ENCODE peak calls at places on chromosome 16, in six cellular contexts. M is left cardiac atrium; S is EH; K is T-helper 17 cell; D is stimulated activated CD8-positive, alpha-beta memory T cell treated with anti-CD3 and anti-CD28 coated beads, Interleukin-12 subunit alpha, Interleukin-12 subunit beta, amount 100 ng/mL, for 4 hours; R is NCI-H2081. L is an unnamed sample.

GRCh38 chr16:51003850-51004566 is 147.1 kb downstream of the SALL1 start:
- DNase-seq in M (no peak), S (no peak), K (no peak), D (no peak), R (no peak), L (no peak)

GRCh38 chr16:88482630-88483391 is 29.7 kb downstream of the ZFPM1 start:
- DNase-seq in M (no peak), S (no peak), K (no peak), D (no peak), R (peak; percentile 59), L (no peak)

GRCh38 chr16:85422374-85423185 is 190.5 kb upstream of the GSE1 start:
- DNase-seq in M (peak; percentile 16), S (no peak), K (peak; percentile 1), D (no peak), R (peak; percentile 92), L (no peak)

GRCh38 chr16:68490829-68491575 is 42.7 kb upstream of the SMPD3 start:
- DNase-seq in M (no peak), S (peak; percentile 50), K (no peak), D (no peak), R (peak; percentile 72), L (no peak)

GRCh38 chr16:74078877-74079586 is 217.6 kb upstream of the PSMD7 start:
- DNase-seq in M (no peak), S (no peak), K (no peak), D (no peak), R (no peak), L (no peak)

GRCh38 chr16:21101631-21102420 is 48.8 kb downstream of the DNAH3 start:
- DNase-seq in M (peak; percentile 34), S (peak; percentile 22), K (peak; percentile 5), D (no peak), R (no peak), L (no peak)

GRCh38 chr16:53156516-53156915 is 101.7 kb downstream of the CHD9 start:
- DNase-seq in M (no peak), S (peak; percentile 51), K (no peak), D (no peak), R (no peak), L (no peak)

GRCh38 chr16:89143201-89143741 is 28.3 kb upstream of the CDH15 start:
- DNase-seq in M (no peak), S (no peak), K (no peak), D (no peak), R (no peak), L (no peak)

GRCh38 chr16:72963508-72963907 is 84.4 kb downstream of the ZFHX3 start:
- DNase-seq in M (no peak), S (no peak), K (no peak), D (no peak), R (no peak), L (no peak)

GRCh38 chr16:58507195-58507962 is 7.4 kb downstream of the NDRG4 start:
- DNase-seq in M (peak; percentile 23), S (no peak), K (no peak), D (no peak), R (no peak), L (no peak)

L was measured in stimulated activated effector memory CD8-positive, alpha-beta T cell treated with anti-CD3 and anti-CD28 coated beads, Interleukin-12 subunit alpha, Interleukin-12 subunit beta, amount 100 ng/mL, for 72 hours.